ENCODE peak calls at places on chromosomes 3 and 15, in ten cellular contexts. One of them, this sample, is unnamed.

GRCh38 chr3:53821631-53822068 is 24.6 kb downstream of the CHDH start:
- DNase-seq in nephron progenitor cell: no peak
- DNase-seq in AG09319: no peak
- DNase-seq in AG04450: no peak
- DNase-seq in breast epithelium: no peak
- DNase-seq in left lung: no peak
- DNase-seq in GM12865: peak
- DNase-seq in uterus: no peak
- DNase-seq in RWPE1: peak
- DNase-seq in body of pancreas: no peak
- DNase-seq in this sample: no peak

GRCh38 chr3:21484323-21485154 is 266.5 kb downstream of the ZNF385D start:
- DNase-seq in nephron progenitor cell: peak
- DNase-seq in AG09319: peak
- DNase-seq in AG04450: peak
- DNase-seq in breast epithelium: no peak
- DNase-seq in left lung: peak
- DNase-seq in GM12865: peak
- DNase-seq in uterus: peak
- DNase-seq in RWPE1: peak
- DNase-seq in body of pancreas: peak
- DNase-seq in this sample: no peak

GRCh38 chr15:48571510-48571909 is 74.0 kb downstream of the FBN1 start:
- DNase-seq in nephron progenitor cell: no peak
- DNase-seq in AG09319: no peak
- DNase-seq in AG04450: no peak
- DNase-seq in breast epithelium: no peak
- DNase-seq in left lung: no peak
- DNase-seq in GM12865: no peak
- DNase-seq in uterus: no peak
- DNase-seq in RWPE1: no peak
- DNase-seq in body of pancreas: no peak
- DNase-seq in this sample: no peak

GRCh38 chr3:105828703-105829102 is 40.1 kb downstream of the CBLB start:
- DNase-seq in nephron progenitor cell: no peak
- DNase-seq in AG09319: no peak
- DNase-seq in AG04450: no peak
- DNase-seq in breast epithelium: no peak
- DNase-seq in left lung: no peak
- DNase-seq in GM12865: peak
- DNase-seq in uterus: no peak
- DNase-seq in RWPE1: no peak
- DNase-seq in body of pancreas: no peak
- DNase-seq in this sample: no peak

GRCh38 chr3:184283681-184284080 is 7.9 kb downstream of the ECE2 start:
- DNase-seq in nephron progenitor cell: no peak
- DNase-seq in AG09319: no peak
- DNase-seq in AG04450: no peak
- DNase-seq in breast epithelium: no peak
- DNase-seq in left lung: no peak
- DNase-seq in GM12865: no peak
- DNase-seq in uterus: no peak
- DNase-seq in RWPE1: no peak
- DNase-seq in body of pancreas: no peak
- DNase-seq in this sample: peak

GRCh38 chr3:120773932-120774331 is 31.4 kb downstream of the GTF2E1 start:
- DNase-seq in nephron progenitor cell: no peak
- DNase-seq in AG09319: no peak
- DNase-seq in AG04450: no peak
- DNase-seq in breast epithelium: no peak
- DNase-seq in left lung: no peak
- DNase-seq in GM12865: peak
- DNase-seq in uterus: no peak
- DNase-seq in RWPE1: no peak
- DNase-seq in body of pancreas: no peak
- DNase-seq in this sample: no peak

GRCh38 chr15:22962611-22963010 is 17.6 kb downstream of the CYFIP1 start:
- DNase-seq in nephron progenitor cell: no peak
- DNase-seq in AG09319: no peak
- DNase-seq in AG04450: no peak
- DNase-seq in breast epithelium: no peak
- DNase-seq in left lung: no peak
- DNase-seq in GM12865: no peak
- DNase-seq in uterus: no peak
- DNase-seq in RWPE1: no peak
- DNase-seq in body of pancreas: no peak
- DNase-seq in this sample: no peak

GRCh38 chr3:136120373-136121348 is 75.5 kb downstream of the MSL2 start:
- DNase-seq in nephron progenitor cell: no peak
- DNase-seq in AG09319: no peak
- DNase-seq in AG04450: no peak
- DNase-seq in breast epithelium: no peak
- DNase-seq in left lung: no peak
- DNase-seq in GM12865: peak
- DNase-seq in uterus: no peak
- DNase-seq in RWPE1: no peak
- DNase-seq in body of pancreas: no peak
- DNase-seq in this sample: no peak

GRCh38 chr3:42052132-42052866 is 38.9 kb upstream of the TRAK1 start:
- DNase-seq in nephron progenitor cell: no peak
- DNase-seq in AG09319: no peak
- DNase-seq in AG04450: no peak
- DNase-seq in breast epithelium: no peak
- DNase-seq in left lung: no peak
- DNase-seq in GM12865: peak
- DNase-seq in uterus: no peak
- DNase-seq in RWPE1: no peak
- DNase-seq in body of pancreas: no peak
- DNase-seq in this sample: no peak

GRCh38 chr3:131140891-131141290 is 114.2 kb downstream of the NEK11 start:
- DNase-seq in nephron progenitor cell: no peak
- DNase-seq in AG09319: no peak
- DNase-seq in AG04450: no peak
- DNase-seq in breast epithelium: no peak
- DNase-seq in left lung: no peak
- DNase-seq in GM12865: no peak
- DNase-seq in uterus: no peak
- DNase-seq in RWPE1: no peak
- DNase-seq in body of pancreas: no peak
- DNase-seq in this sample: no peak

GRCh38 chr15:80970018-80970657 is 19.5 kb downstream of the MESD start:
- DNase-seq in nephron progenitor cell: peak
- DNase-seq in AG09319: no peak
- DNase-seq in AG04450: no peak
- DNase-seq in breast epithelium: peak
- DNase-seq in left lung: no peak
- DNase-seq in GM12865: peak
- DNase-seq in uterus: peak
- DNase-seq in RWPE1: peak
- DNase-seq in body of pancreas: peak
- DNase-seq in this sample: no peak

GRCh38 chr3:185992801-185993467 is 55.1 kb upstream of the TRA2B start:
- DNase-seq in nephron progenitor cell: no peak
- DNase-seq in AG09319: no peak
- DNase-seq in AG04450: peak
- DNase-seq in breast epithelium: peak
- DNase-seq in left lung: no peak
- DNase-seq in GM12865: no peak
- DNase-seq in uterus: no peak
- DNase-seq in RWPE1: no peak
- DNase-seq in body of pancreas: no peak
- DNase-seq in this sample: no peak

GRCh38 chr3:174153875-174154274 is 705.3 kb upstream of the NAALADL2 start:
- DNase-seq in nephron progenitor cell: no peak
- DNase-seq in AG09319: no peak
- DNase-seq in AG04450: no peak
- DNase-seq in breast epithelium: no peak
- DNase-seq in left lung: no peak
- DNase-seq in GM12865: no peak
- DNase-seq in uterus: no peak
- DNase-seq in RWPE1: no peak
- DNase-seq in body of pancreas: no peak
- DNase-seq in this sample: no peak

GRCh38 chr3:69297525-69297924 is 88.4 kb downstream of the FRMD4B start:
- DNase-seq in nephron progenitor cell: no peak
- DNase-seq in AG09319: no peak
- DNase-seq in AG04450: no peak
- DNase-seq in breast epithelium: no peak
- DNase-seq in left lung: no peak
- DNase-seq in GM12865: no peak
- DNase-seq in uterus: no peak
- DNase-seq in RWPE1: no peak
- DNase-seq in body of pancreas: no peak
- DNase-seq in this sample: no peak

GRCh38 chr3:69300296-69300695 is 85.6 kb downstream of the FRMD4B start:
- DNase-seq in nephron progenitor cell: no peak
- DNase-seq in AG09319: no peak
- DNase-seq in AG04450: no peak
- DNase-seq in breast epithelium: no peak
- DNase-seq in left lung: no peak
- DNase-seq in GM12865: no peak
- DNase-seq in uterus: no peak
- DNase-seq in RWPE1: no peak
- DNase-seq in body of pancreas: no peak
- DNase-seq in this sample: no peak

GRCh38 chr3:69304396-69304795 is 81.5 kb downstream of the FRMD4B start:
- DNase-seq in nephron progenitor cell: no peak
- DNase-seq in AG09319: no peak
- DNase-seq in AG04450: no peak
- DNase-seq in breast epithelium: no peak
- DNase-seq in left lung: no peak
- DNase-seq in GM12865: no peak
- DNase-seq in uterus: no peak
- DNase-seq in RWPE1: no peak
- DNase-seq in body of pancreas: no peak
- DNase-seq in this sample: no peak

GRCh38 chr3:69296995-69297394 is 88.9 kb downstream of the FRMD4B start:
- DNase-seq in nephron progenitor cell: no peak
- DNase-seq in AG09319: no peak
- DNase-seq in AG04450: no peak
- DNase-seq in breast epithelium: no peak
- DNase-seq in left lung: no peak
- DNase-seq in GM12865: no peak
- DNase-seq in uterus: no peak
- DNase-seq in RWPE1: no peak
- DNase-seq in body of pancreas: no peak
- DNase-seq in this sample: no peak

GRCh38 chr3:69299344-69299743 is 86.5 kb downstream of the FRMD4B start:
- DNase-seq in nephron progenitor cell: no peak
- DNase-seq in AG09319: no peak
- DNase-seq in AG04450: no peak
- DNase-seq in breast epithelium: no peak
- DNase-seq in left lung: no peak
- DNase-seq in GM12865: no peak
- DNase-seq in uterus: no peak
- DNase-seq in RWPE1: no peak
- DNase-seq in body of pancreas: no peak
- DNase-seq in this sample: no peak
- TF ChIP-seq CTCF in nephron progenitor cell: no peak
- TF ChIP-seq CTCF in AG09319: no peak
- TF ChIP-seq CTCF in AG04450: no peak
- TF ChIP-seq CTCF in breast epithelium: no peak
- TF ChIP-seq CTCF in left lung: no peak
- TF ChIP-seq CTCF in GM12865: no peak
- TF ChIP-seq CTCF in uterus: no peak
- TF ChIP-seq CTCF in RWPE1: no peak
- TF ChIP-seq CTCF in body of pancreas: no peak
- TF ChIP-seq CTCF in this sample: peak

GRCh38 chr3:128307029-128307633 is 153.8 kb downstream of the EEFSEC start:
- DNase-seq in nephron progenitor cell: no peak
- DNase-seq in AG09319: no peak
- DNase-seq in AG04450: no peak
- DNase-seq in breast epithelium: peak
- DNase-seq in left lung: no peak
- DNase-seq in GM12865: no peak
- DNase-seq in uterus: no peak
- DNase-seq in RWPE1: no peak
- DNase-seq in body of pancreas: peak
- DNase-seq in this sample: no peak
- TF ChIP-seq CTCF in nephron progenitor cell: no peak
- TF ChIP-seq CTCF in AG09319: no peak
- TF ChIP-seq CTCF in AG04450: no peak
- TF ChIP-seq CTCF in breast epithelium: no peak
- TF ChIP-seq CTCF in left lung: no peak
- TF ChIP-seq CTCF in GM12865: no peak
- TF ChIP-seq CTCF in uterus: peak
- TF ChIP-seq CTCF in RWPE1: no peak
- TF ChIP-seq CTCF in body of pancreas: peak
- TF ChIP-seq CTCF in this sample: peak

DNA sequence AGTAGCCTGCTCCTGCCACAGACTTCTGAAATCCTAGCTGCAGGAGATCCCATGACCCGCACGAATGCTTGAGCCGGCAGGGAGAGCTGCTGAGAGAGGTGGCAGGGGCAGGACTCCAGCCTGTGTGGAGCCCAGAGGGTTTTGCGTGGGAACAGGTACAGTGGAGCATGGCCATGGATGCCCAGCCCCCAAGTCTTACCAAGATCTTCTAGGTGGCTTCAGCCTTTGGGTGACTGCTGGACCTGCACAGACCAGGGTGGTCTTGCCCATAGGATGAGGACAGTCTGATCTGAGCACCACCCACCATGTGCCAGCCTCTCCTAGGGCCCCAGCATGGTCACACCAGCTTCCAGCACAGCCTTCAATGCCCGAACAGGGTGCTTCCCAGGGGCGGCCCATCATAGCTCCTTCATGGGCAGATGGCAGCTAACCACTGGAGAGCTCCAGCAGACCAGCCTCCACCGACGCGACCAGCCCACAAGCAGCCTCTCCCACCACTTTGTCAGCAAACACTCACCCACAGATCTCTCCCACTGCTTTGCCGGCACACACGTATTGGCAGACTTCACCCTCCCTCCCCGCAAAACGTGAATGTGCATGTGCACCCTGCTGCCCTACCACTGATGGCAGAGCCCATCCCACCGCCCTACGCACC is 56.0 kb downstream of the ADAMTS17 start:
- DNase-seq in nephron progenitor cell: no peak
- DNase-seq in AG09319: no peak
- DNase-seq in AG04450: no peak
- DNase-seq in breast epithelium: no peak
- DNase-seq in left lung: no peak
- DNase-seq in GM12865: no peak
- DNase-seq in uterus: no peak
- DNase-seq in RWPE1: no peak
- DNase-seq in body of pancreas: no peak
- DNase-seq in this sample: no peak
- TF ChIP-seq CTCF in nephron progenitor cell: no peak
- TF ChIP-seq CTCF in AG09319: no peak
- TF ChIP-seq CTCF in AG04450: no peak
- TF ChIP-seq CTCF in breast epithelium: no peak
- TF ChIP-seq CTCF in left lung: no peak
- TF ChIP-seq CTCF in GM12865: no peak
- TF ChIP-seq CTCF in uterus: no peak
- TF ChIP-seq CTCF in RWPE1: no peak
- TF ChIP-seq CTCF in body of pancreas: no peak
- TF ChIP-seq CTCF in this sample: no peak

DNA sequence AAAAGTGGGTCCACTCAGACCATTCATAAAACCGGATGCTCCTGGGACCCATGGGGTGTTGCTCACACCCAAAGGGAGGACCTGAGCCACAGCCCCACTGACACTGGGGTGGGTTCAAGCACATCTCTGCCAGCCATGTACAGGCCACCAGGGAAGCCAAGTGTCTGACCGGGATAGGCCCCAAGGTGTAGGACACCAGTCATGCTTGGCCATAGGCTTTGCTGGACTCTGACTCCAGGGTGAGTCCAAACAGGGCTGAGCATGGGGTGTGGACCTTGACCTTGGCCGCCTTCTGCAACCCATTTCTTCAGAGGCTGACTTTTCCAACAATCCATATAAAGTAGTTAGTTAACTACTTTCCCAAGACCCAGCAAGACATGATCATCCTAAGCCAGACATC is 31.4 kb upstream of the DUSP7 start:
- DNase-seq in nephron progenitor cell: no peak
- DNase-seq in AG09319: no peak
- DNase-seq in AG04450: no peak
- DNase-seq in breast epithelium: no peak
- DNase-seq in left lung: peak
- DNase-seq in GM12865: no peak
- DNase-seq in uterus: no peak
- DNase-seq in RWPE1: no peak
- DNase-seq in body of pancreas: no peak
- DNase-seq in this sample: no peak
- TF ChIP-seq CTCF in nephron progenitor cell: no peak
- TF ChIP-seq CTCF in AG09319: no peak
- TF ChIP-seq CTCF in AG04450: no peak
- TF ChIP-seq CTCF in breast epithelium: no peak
- TF ChIP-seq CTCF in left lung: no peak
- TF ChIP-seq CTCF in GM12865: no peak
- TF ChIP-seq CTCF in uterus: no peak
- TF ChIP-seq CTCF in RWPE1: no peak
- TF ChIP-seq CTCF in body of pancreas: no peak
- TF ChIP-seq CTCF in this sample: no peak

This sample was measured in chondrocyte.